ENCODE peak calls at places on chromosome 9, in nine cellular contexts. O is foreskin fibroblast; B is H4; N is cardiac fibroblast; M is effector memory CD8-positive, alpha-beta T cell; T is activated CD4-positive, alpha-beta T cell treated with anti-CD3 and anti-CD28 coated beads for 48 hours; V is myocyte; Y is RPMI7951; H is NCI-H1092. G is an unnamed sample.

GRCh38 chr9:135419106-135419505 is 60.5 kb upstream of the PPP1R26 start:
- DNase-seq in O (no peak), B (no peak), N (no peak), M (no peak), T (no peak), V (no peak), Y (no peak), H (no peak), G (no peak)

GRCh38 chr9:131503626-131504465 is 1.1 kb downstream of the POMT1 start:
- DNase-seq in O (peak; percentile 78), B (no peak), N (peak; percentile 37), M (peak; percentile 48), T (peak; percentile 88), V (peak; percentile 52), Y (peak; percentile 42), H (no peak), G (peak; percentile 19)

GRCh38 chr9:83119873-83120272 is 56.9 kb upstream of the RASEF start:
- DNase-seq in O (no peak), B (no peak), N (no peak), M (no peak), T (no peak), V (no peak), Y (no peak), H (no peak), G (no peak)

GRCh38 chr9:122005597-122005996 is 87.5 kb downstream of the TTLL11 start:
- DNase-seq in O (peak; percentile 68), B (no peak), N (peak; percentile 41), M (no peak), T (no peak), V (no peak), Y (peak; percentile 38), H (no peak), G (peak; percentile 45)

GRCh38 chr9:131735238-131736181 is 4.4 kb downstream of the RAPGEF1 start:
- DNase-seq in O (no peak), B (no peak), N (peak; percentile 53), M (no peak), T (no peak), V (peak; percentile 64), Y (no peak), H (no peak), G (no peak)

GRCh38 chr9:28135571-28135970 is 562.3 kb upstream of the C9orf72 start:
- DNase-seq in O (no peak), B (no peak), N (no peak), M (no peak), T (no peak), V (no peak), Y (no peak), H (peak; percentile 3), G (no peak)

GRCh38 chr9:90659626-90660364 is 17.2 kb upstream of the DIRAS2 start:
- DNase-seq in O (peak; percentile 35), B (peak; percentile 27), N (peak; percentile 52), M (no peak), T (no peak), V (no peak), Y (peak; percentile 63), H (no peak), G (peak; percentile 76)

GRCh38 chr9:112970939-112971338 is 41.1 kb downstream of the ZNF883 start:
- DNase-seq in O (peak; percentile 26), B (no peak), N (peak; percentile 20), M (no peak), T (no peak), V (no peak), Y (peak; percentile 28), H (peak; percentile 5), G (peak; percentile 5)

GRCh38 chr9:124477211-124478013 is 27.2 kb downstream of the ADGRD2 start:
- DNase-seq in O (no peak), B (no peak), N (no peak), M (no peak), T (peak; percentile 15), V (no peak), Y (no peak), H (peak; percentile 60), G (no peak)

GRCh38 chr9:10062629-10063395 is 550.0 kb downstream of the PTPRD start:
- DNase-seq in O (peak; percentile 0), B (peak; percentile 3), N (no peak), M (no peak), T (no peak), V (no peak), Y (peak; percentile 23), H (no peak), G (peak; percentile 58)

GRCh38 chr9:98995059-98995665 is 51.5 kb downstream of the COL15A1 start:
- DNase-seq in O (peak; percentile 44), B (no peak), N (peak; percentile 59), M (no peak), T (no peak), V (peak; percentile 53), Y (peak; percentile 64), H (no peak), G (no peak)

GRCh38 chr9:76658510-76659231 is 105.6 kb upstream of the PCA3 start:
- DNase-seq in O (peak; percentile 81), B (peak; percentile 65), N (peak; percentile 86), M (no peak), T (no peak), V (peak; percentile 40), Y (peak; percentile 51), H (peak; percentile 5), G (peak; percentile 63)

GRCh38 chr9:128607642-128608350 is 48.9 kb downstream of the DYNC2I2 start:
- DNase-seq in O (peak; percentile 56), B (peak; percentile 61), N (peak; percentile 23), M (no peak), T (no peak), V (peak; percentile 98), Y (no peak), H (peak; percentile 96), G (peak; percentile 46)

GRCh38 chr9:655875-656274 is 185.6 kb upstream of the DMRT1 start:
- DNase-seq in O (no peak), B (no peak), N (peak; percentile 49), M (no peak), T (no peak), V (peak; percentile 51), Y (peak; percentile 57), H (no peak), G (no peak)

GRCh38 chr9:134162212-134162775 is 2.1 kb downstream of the RNU6ATAC start:
- DNase-seq in O (no peak), B (no peak), N (no peak), M (no peak), T (no peak), V (no peak), Y (no peak), H (no peak), G (no peak)

GRCh38 chr9:93585695-93586094 is 9.3 kb downstream of the PHF2 start:
- DNase-seq in O (no peak), B (no peak), N (no peak), M (no peak), T (no peak), V (no peak), Y (no peak), H (no peak), G (no peak)

G was measured in A172.